ENCODE peak calls at places on chromosomes 6 and 20, in eight cellular contexts. One of them, this sample, is unnamed.

GRCh38 chr6:3341467-3341866 is 82.7 kb downstream of the PSMG4 start:
- DNase-seq in H54: peak; percentile 43
- DNase-seq in AG09309: peak; percentile 77
- DNase-seq in heart left ventricle: no peak
- DNase-seq in GM03348: peak; percentile 85
- DNase-seq in body of pancreas: no peak
- DNase-seq in KG1: no peak
- DNase-seq in T follicular helper cell: no peak
- DNase-seq in this sample: no peak

GRCh38 chr6:126302191-126302590 is 37.7 kb upstream of the CENPW start:
- DNase-seq in GM03348: no peak
- DNase-seq in AG09309: no peak
- DNase-seq in KG1: no peak
- DNase-seq in H54: no peak
- DNase-seq in body of pancreas: no peak
- DNase-seq in heart left ventricle: no peak
- DNase-seq in T follicular helper cell: no peak
- DNase-seq in this sample: no peak

GRCh38 chr6:136607204-136607931 is 57.1 kb upstream of the MAP7 start:
- DNase-seq in H54: no peak
- DNase-seq in body of pancreas: no peak
- DNase-seq in KG1: no peak
- DNase-seq in GM03348: no peak
- DNase-seq in heart left ventricle: no peak
- DNase-seq in T follicular helper cell: no peak
- DNase-seq in AG09309: no peak
- DNase-seq in this sample: no peak

GRCh38 chr20:47320990-47321805 is 35.3 kb downstream of the ZMYND8 start:
- DNase-seq in T follicular helper cell: no peak
- DNase-seq in heart left ventricle: no peak
- DNase-seq in body of pancreas: no peak
- DNase-seq in GM03348: no peak
- DNase-seq in H54: no peak
- DNase-seq in AG09309: no peak
- DNase-seq in KG1: no peak
- DNase-seq in this sample: no peak

GRCh38 chr20:45028424-45029136 is 62.3 kb downstream of the STK4 start:
- DNase-seq in AG09309: no peak
- DNase-seq in T follicular helper cell: no peak
- DNase-seq in KG1: no peak
- DNase-seq in heart left ventricle: no peak
- DNase-seq in H54: no peak
- DNase-seq in GM03348: no peak
- DNase-seq in body of pancreas: no peak
- DNase-seq in this sample: no peak

GRCh38 chr20:8344106-8344505 is 212.0 kb downstream of the PLCB1 start:
- DNase-seq in AG09309: no peak
- DNase-seq in heart left ventricle: no peak
- DNase-seq in KG1: no peak
- DNase-seq in body of pancreas: no peak
- DNase-seq in T follicular helper cell: no peak
- DNase-seq in GM03348: no peak
- DNase-seq in H54: no peak
- DNase-seq in this sample: no peak

GRCh38 chr20:58693226-58694006 is 816 bp downstream of the NPEPL1 start:
- DNase-seq in KG1: no peak
- DNase-seq in heart left ventricle: no peak
- DNase-seq in body of pancreas: peak; percentile 34
- DNase-seq in H54: no peak
- DNase-seq in GM03348: peak; percentile 49
- DNase-seq in T follicular helper cell: no peak
- DNase-seq in AG09309: no peak
- DNase-seq in this sample: peak; percentile 45

GRCh38 chr20:12570371-12570770 is 438.4 kb upstream of the SPTLC3 start:
- DNase-seq in T follicular helper cell: no peak
- DNase-seq in KG1: no peak
- DNase-seq in AG09309: no peak
- DNase-seq in GM03348: no peak
- DNase-seq in body of pancreas: peak; percentile 33
- DNase-seq in heart left ventricle: no peak
- DNase-seq in H54: no peak
- DNase-seq in this sample: peak; percentile 71

GRCh38 chr20:60638430-60639098 is 613.5 kb upstream of the CDH4 start:
- DNase-seq in heart left ventricle: no peak
- DNase-seq in T follicular helper cell: no peak
- DNase-seq in body of pancreas: no peak
- DNase-seq in KG1: no peak
- DNase-seq in GM03348: no peak
- DNase-seq in H54: no peak
- DNase-seq in AG09309: no peak
- DNase-seq in this sample: no peak

GRCh38 chr6:78910611-78911134 is 43.3 kb downstream of the IRAK1BP1 start:
- DNase-seq in body of pancreas: no peak
- DNase-seq in AG09309: no peak
- DNase-seq in H54: no peak
- DNase-seq in GM03348: peak; percentile 73
- DNase-seq in T follicular helper cell: no peak
- DNase-seq in heart left ventricle: no peak
- DNase-seq in KG1: no peak
- DNase-seq in this sample: peak; percentile 76

GRCh38 chr20:47989957-47990356 is 204.7 kb upstream of the SULF2 start:
- DNase-seq in AG09309: no peak
- DNase-seq in T follicular helper cell: no peak
- DNase-seq in H54: no peak
- DNase-seq in heart left ventricle: no peak
- DNase-seq in KG1: no peak
- DNase-seq in GM03348: no peak
- DNase-seq in body of pancreas: no peak
- DNase-seq in this sample: no peak

GRCh38 chr20:61169870-61170269 is 82.2 kb upstream of the CDH4 start:
- DNase-seq in GM03348: no peak
- DNase-seq in AG09309: no peak
- DNase-seq in T follicular helper cell: no peak
- DNase-seq in body of pancreas: no peak
- DNase-seq in heart left ventricle: no peak
- DNase-seq in H54: no peak
- DNase-seq in KG1: no peak
- DNase-seq in this sample: no peak

GRCh38 chr6:167119680-167120556 is 3.0 kb upstream of the CCR6 start:
- DNase-seq in GM03348: no peak
- DNase-seq in body of pancreas: no peak
- DNase-seq in H54: no peak
- DNase-seq in heart left ventricle: no peak
- DNase-seq in T follicular helper cell: peak; percentile 66
- DNase-seq in AG09309: no peak
- DNase-seq in KG1: no peak
- DNase-seq in this sample: no peak

GRCh38 chr6:53410508-53411258 is 61.9 kb upstream of the ELOVL5 start:
- DNase-seq in heart left ventricle: peak; percentile 23
- DNase-seq in T follicular helper cell: peak; percentile 50
- DNase-seq in KG1: no peak
- DNase-seq in AG09309: no peak
- DNase-seq in GM03348: peak; percentile 41
- DNase-seq in H54: peak; percentile 17
- DNase-seq in body of pancreas: peak; percentile 25
- DNase-seq in this sample: peak; percentile 25